ENCODE peak calls at places on chromosomes 13 and 19, in five cellular contexts. B, X, P, T and I are unnamed samples.

GRCh38 chr19:4278926-4279529 is at the start of gene SHD:
- DNase-seq in P (no peak), B (no peak), X (no peak), T (no peak), I (no peak)

GRCh38 chr19:58474997-58475713 is 997 bp upstream of the ZNF446 start:
- DNase-seq in T (no peak), B (no peak), X (no peak), P (no peak), I (no peak)

GRCh38 chr13:40164137-40164536 is 502.3 kb downstream of the FOXO1 start:
- DNase-seq in B (no peak), X (no peak), P (no peak), T (no peak), I (no peak)

GRCh38 chr13:111906306-111906705 is 160.6 kb upstream of the SOX1 start:
- DNase-seq in T (no peak), B (no peak), X (no peak), P (no peak), I (no peak)

GRCh38 chr13:60047943-60048342 is 115.8 kb downstream of the DIAPH3 start:
- DNase-seq in B (no peak), X (no peak), P (no peak), T (no peak), I (no peak)

GRCh38 chr13:64723735-64724134 is 2506.4 kb downstream of the PCDH9 start:
- DNase-seq in B (no peak), P (peak), T (peak), X (no peak), I (no peak)

GRCh38 chr13:20969182-20969581 is 66.6 kb upstream of the XPO4 start:
- DNase-seq in P (no peak), T (peak), X (no peak), B (no peak), I (no peak)

GRCh38 chr19:17394891-17395415 is 957 bp upstream of the CCDC194 start:
- DNase-seq in X (no peak), B (peak), T (no peak), P (no peak), I (peak)

GRCh38 chr19:16927883-16928282 is 39.1 kb downstream of the F2RL3 start:
- DNase-seq in T (no peak), X (no peak), B (no peak), P (no peak), I (no peak)

GRCh38 chr13:52852444-52852843 is 4.0 kb upstream of the PCDH8 start:
- DNase-seq in P (no peak), X (no peak), T (no peak), B (no peak), I (no peak)

GRCh38 chr13:92103673-92104296 is 705.4 kb downstream of the GPC5 start:
- DNase-seq in X (no peak), T (no peak), P (no peak), B (no peak), I (no peak)

GRCh38 chr19:9849786-9850185 is 14.7 kb downstream of the PIN1 start:
- DNase-seq in P (no peak), T (no peak), X (no peak), B (no peak), I (no peak)